ENCODE peak calls at places on chromosomes 16 and 17, in five cellular contexts. One of them, this sample, is unnamed.

GRCh38 chr17:77400445-77400870 is 259.7 kb downstream of the SEC14L1 start:
- DNase-seq in A549: no peak
- DNase-seq in heart left ventricle: peak
- DNase-seq in stomach: peak
- DNase-seq in IMR-90: no peak
- DNase-seq in this sample: no peak

GRCh38 chr16:4056161-4057105 is 59.8 kb downstream of the ADCY9 start:
- DNase-seq in A549: no peak
- DNase-seq in heart left ventricle: no peak
- DNase-seq in stomach: no peak
- DNase-seq in IMR-90: no peak
- DNase-seq in this sample: no peak

GRCh38 chr16:86066755-86067154 is 167.8 kb downstream of the IRF8 start:
- DNase-seq in A549: no peak
- DNase-seq in heart left ventricle: no peak
- DNase-seq in stomach: no peak
- DNase-seq in IMR-90: no peak
- DNase-seq in this sample: no peak

GRCh38 chr17:66248285-66248684 is 19.1 kb upstream of the APOH start:
- DNase-seq in A549: no peak
- DNase-seq in heart left ventricle: no peak
- DNase-seq in stomach: no peak
- DNase-seq in IMR-90: no peak
- DNase-seq in this sample: no peak

GRCh38 chr16:85613609-85614337 is 651 bp downstream of the GSE1 start:
- DNase-seq in A549: peak
- DNase-seq in heart left ventricle: peak
- DNase-seq in stomach: peak
- DNase-seq in IMR-90: no peak
- DNase-seq in this sample: peak

GRCh38 chr17:371583-371982 is 19.0 kb upstream of the RPH3AL start:
- DNase-seq in A549: no peak
- DNase-seq in heart left ventricle: no peak
- DNase-seq in stomach: no peak
- DNase-seq in IMR-90: no peak
- DNase-seq in this sample: no peak

GRCh38 chr17:78525511-78526160 is 51.6 kb downstream of the DNAH17 start:
- DNase-seq in A549: no peak
- DNase-seq in heart left ventricle: no peak
- DNase-seq in stomach: no peak
- DNase-seq in IMR-90: no peak
- DNase-seq in this sample: no peak

GRCh38 chr17:36934759-36935630 is 2.3 kb upstream of the LHX1 start:
- DNase-seq in A549: peak
- DNase-seq in heart left ventricle: peak
- DNase-seq in stomach: no peak
- DNase-seq in IMR-90: no peak
- DNase-seq in this sample: no peak

GRCh38 chr17:45902892-45903346 is 8.6 kb downstream of the MAPT start:
- DNase-seq in A549: peak
- DNase-seq in heart left ventricle: no peak
- DNase-seq in stomach: peak
- DNase-seq in IMR-90: no peak
- DNase-seq in this sample: no peak

GRCh38 chr16:1530883-1531637 is 2.4 kb upstream of the TMEM204 start:
- DNase-seq in A549: no peak
- DNase-seq in heart left ventricle: peak
- DNase-seq in stomach: no peak
- DNase-seq in IMR-90: peak
- DNase-seq in this sample: no peak

GRCh38 chr17:58684003-58684402 is 7.8 kb downstream of the TEX14 start:
- DNase-seq in A549: no peak
- DNase-seq in heart left ventricle: no peak
- DNase-seq in stomach: no peak
- DNase-seq in IMR-90: no peak
- DNase-seq in this sample: no peak

GRCh38 chr16:64240586-64240985 is 881.3 kb downstream of the CDH11 start:
- DNase-seq in A549: no peak
- DNase-seq in heart left ventricle: no peak
- DNase-seq in stomach: no peak
- DNase-seq in IMR-90: no peak
- DNase-seq in this sample: no peak

GRCh38 chr17:9242497-9242881 is 221.2 kb downstream of the NTN1 start:
- DNase-seq in A549: no peak
- DNase-seq in heart left ventricle: no peak
- DNase-seq in stomach: no peak
- DNase-seq in IMR-90: no peak
- DNase-seq in this sample: no peak

DNA sequence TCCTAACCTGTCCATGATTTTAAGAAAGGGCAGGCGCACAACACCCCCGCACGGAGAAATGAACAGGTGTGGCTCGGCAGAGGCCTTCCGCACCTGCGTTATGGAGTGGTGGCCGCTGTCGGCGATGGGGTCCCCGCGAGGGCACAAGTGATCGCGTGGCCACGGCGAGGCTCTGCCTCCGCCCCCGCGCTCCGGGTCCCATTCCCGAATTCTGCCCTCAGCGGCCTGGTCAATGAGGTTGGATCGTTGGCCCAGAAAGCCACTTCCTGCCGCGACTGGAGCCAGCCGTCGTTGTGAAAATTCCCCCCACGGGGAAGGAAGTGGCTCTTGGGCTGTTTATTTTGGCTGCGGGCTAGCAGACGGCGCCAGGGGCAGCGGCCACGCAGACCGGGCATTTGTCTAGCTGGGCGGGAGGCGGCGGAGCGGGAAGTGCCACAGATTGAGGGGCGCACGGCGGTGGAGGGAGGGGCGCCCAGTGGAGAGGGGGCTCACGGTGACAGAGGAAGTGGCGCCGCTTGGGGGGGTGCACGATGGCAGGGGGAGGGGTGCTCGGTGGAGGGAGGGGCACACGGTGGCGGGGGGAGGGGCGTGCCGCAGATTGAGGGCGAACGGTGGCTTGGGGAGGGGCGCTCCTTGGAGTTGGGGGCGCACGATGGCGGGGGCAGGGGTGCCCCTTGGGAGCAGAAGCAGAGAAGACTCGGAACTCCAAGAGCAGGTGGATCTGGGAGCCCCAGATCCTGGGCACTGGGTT is 25.0 kb downstream of the MRC2 start:
- DNase-seq in A549: no peak
- DNase-seq in heart left ventricle: peak
- DNase-seq in stomach: peak
- DNase-seq in IMR-90: peak
- DNase-seq in this sample: no peak
- TF ChIP-seq POLR2A in A549: no peak
- TF ChIP-seq POLR2A in heart left ventricle: no peak
- TF ChIP-seq POLR2A in stomach: no peak
- TF ChIP-seq POLR2A in IMR-90: no peak
- TF ChIP-seq POLR2A in this sample: no peak

DNA sequence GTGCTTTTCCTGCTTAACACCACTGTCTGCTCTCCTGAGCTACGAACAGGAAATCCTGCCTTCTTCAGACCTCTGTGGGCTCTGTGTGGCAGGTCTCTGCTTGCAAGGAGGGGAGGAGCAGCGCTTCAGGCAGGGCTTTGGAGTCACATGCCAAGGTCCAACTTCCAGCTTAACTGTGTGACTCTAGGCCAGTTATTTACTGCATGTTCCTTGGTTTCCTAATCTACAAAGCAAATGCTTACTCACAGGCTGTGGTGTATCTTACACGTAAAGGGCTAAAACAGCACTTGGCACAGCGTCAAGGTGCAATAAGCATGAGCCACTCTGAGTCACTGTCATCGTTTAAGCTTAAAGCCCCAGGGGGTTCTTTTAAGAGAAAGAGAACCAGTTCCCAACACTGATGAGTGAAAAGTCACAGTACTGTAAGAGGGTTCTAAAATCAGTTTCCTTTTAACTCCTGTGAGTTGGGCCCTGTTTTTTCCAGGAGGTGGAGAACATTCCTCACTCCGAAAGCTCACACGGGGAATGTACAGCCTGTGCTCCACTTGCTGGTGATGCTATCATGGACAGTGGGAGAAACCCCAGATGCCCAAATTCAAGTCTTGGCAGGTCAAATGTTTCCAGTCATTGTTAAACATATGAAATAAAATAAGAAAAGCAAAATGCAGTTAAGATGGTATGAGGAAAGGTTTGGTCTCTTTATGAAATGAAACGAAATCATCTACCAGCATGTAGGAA is 54.1 kb upstream of the BCAR1 start:
- DNase-seq in A549: peak
- DNase-seq in heart left ventricle: no peak
- DNase-seq in stomach: peak
- DNase-seq in IMR-90: peak
- DNase-seq in this sample: peak
- TF ChIP-seq POLR2A in A549: no peak
- TF ChIP-seq POLR2A in heart left ventricle: no peak
- TF ChIP-seq POLR2A in stomach: no peak
- TF ChIP-seq POLR2A in IMR-90: peak
- TF ChIP-seq POLR2A in this sample: peak

GRCh38 chr16:11328172-11329079 is 16.8 kb upstream of the RMI2 start:
- DNase-seq in A549: peak
- DNase-seq in heart left ventricle: peak
- DNase-seq in stomach: peak
- DNase-seq in IMR-90: peak
- DNase-seq in this sample: peak
- TF ChIP-seq POLR2A in A549: no peak
- TF ChIP-seq POLR2A in heart left ventricle: no peak
- TF ChIP-seq POLR2A in stomach: no peak
- TF ChIP-seq POLR2A in IMR-90: no peak
- TF ChIP-seq POLR2A in this sample: no peak

GRCh38 chr17:60154616-60155426 is 5.0 kb downstream of the CA4 start:
- DNase-seq in A549: no peak
- DNase-seq in heart left ventricle: peak
- DNase-seq in stomach: peak
- DNase-seq in IMR-90: peak
- DNase-seq in this sample: no peak

GRCh38 chr17:60155427-60155814 is 5.6 kb downstream of the CA4 start:
- DNase-seq in A549: no peak
- DNase-seq in heart left ventricle: no peak
- DNase-seq in stomach: no peak
- DNase-seq in IMR-90: no peak
- DNase-seq in this sample: no peak

GRCh38 chr17:60157487-60158040 is 7.8 kb downstream of the CA4 start:
- DNase-seq in A549: no peak
- DNase-seq in heart left ventricle: no peak
- DNase-seq in stomach: no peak
- DNase-seq in IMR-90: no peak
- DNase-seq in this sample: no peak

GRCh38 chr17:60155815-60156214 is 6.0 kb downstream of the CA4 start:
- DNase-seq in A549: no peak
- DNase-seq in heart left ventricle: no peak
- DNase-seq in stomach: no peak
- DNase-seq in IMR-90: no peak
- DNase-seq in this sample: no peak

DNA sequence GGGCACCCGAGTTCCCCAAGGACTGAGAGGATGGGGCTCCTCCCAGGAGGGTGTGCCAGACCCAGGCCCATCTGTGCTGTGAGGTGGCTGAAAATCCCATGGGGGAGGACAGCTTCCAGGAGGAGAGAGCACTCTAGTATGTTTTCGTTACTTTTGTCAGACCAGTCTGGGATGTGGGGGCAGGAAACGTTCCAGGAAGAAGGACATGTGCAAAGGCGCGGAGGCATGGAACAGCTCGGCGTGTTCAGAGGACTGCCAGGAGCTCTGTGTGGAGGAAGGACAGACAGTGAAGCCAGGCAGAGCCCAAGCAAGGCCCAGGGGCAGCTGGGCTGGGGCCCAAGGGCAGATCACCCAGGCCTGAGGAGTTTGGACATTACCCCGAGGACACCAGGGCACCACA is 7.0 kb downstream of the CA4 start:
- DNase-seq in A549: no peak
- DNase-seq in heart left ventricle: no peak
- DNase-seq in stomach: no peak
- DNase-seq in IMR-90: no peak
- DNase-seq in this sample: no peak
- TF ChIP-seq POLR2A in A549: no peak
- TF ChIP-seq POLR2A in heart left ventricle: no peak
- TF ChIP-seq POLR2A in stomach: no peak
- TF ChIP-seq POLR2A in IMR-90: no peak
- TF ChIP-seq POLR2A in this sample: no peak

DNA sequence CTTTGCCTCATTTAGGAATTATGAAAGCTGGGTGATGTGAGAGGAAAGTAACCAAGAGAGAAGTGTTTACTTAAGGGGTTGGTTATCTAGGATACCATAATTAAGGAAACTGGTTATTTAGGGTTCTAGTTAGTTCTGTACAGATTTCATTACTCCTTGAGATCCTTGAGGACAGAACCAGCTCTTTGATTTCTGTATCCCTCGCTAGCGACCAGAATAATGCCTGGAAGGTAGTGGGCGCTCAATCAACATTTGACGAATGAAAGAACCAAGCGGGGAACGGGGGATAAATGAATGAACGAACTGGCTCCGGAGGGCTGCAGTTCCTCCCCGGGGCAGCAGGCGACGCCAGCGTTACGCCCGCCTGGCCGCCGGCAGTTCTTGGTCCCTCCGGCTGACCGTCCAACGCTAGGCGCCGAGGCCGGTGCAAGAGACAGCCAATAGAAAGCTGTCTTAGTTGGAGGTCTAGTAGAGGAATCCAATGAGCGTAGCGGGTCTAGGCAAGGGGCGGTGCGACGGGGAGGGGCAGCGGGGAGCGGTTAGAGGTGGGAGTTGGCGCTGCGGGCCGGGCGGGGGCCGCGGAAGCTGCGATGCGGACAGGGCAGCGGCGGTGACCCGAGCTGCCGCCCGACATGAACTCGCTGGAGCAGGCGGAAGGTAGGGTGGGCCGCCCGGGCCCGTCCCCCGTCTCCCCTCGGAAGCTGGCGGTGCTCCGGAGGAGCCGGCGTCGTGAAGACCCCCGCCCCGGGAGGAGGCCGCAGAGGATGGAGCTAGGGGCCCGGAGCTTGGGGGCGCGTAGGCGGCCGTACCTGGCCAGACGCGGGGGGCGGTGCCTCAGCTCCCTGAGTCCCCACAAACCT is at the start of gene CNEP1R1:
- DNase-seq in A549: peak
- DNase-seq in heart left ventricle: peak
- DNase-seq in stomach: peak
- DNase-seq in IMR-90: peak
- DNase-seq in this sample: peak
- TF ChIP-seq POLR2A in A549: peak
- TF ChIP-seq POLR2A in heart left ventricle: peak
- TF ChIP-seq POLR2A in stomach: no peak
- TF ChIP-seq POLR2A in IMR-90: peak
- TF ChIP-seq POLR2A in this sample: peak